ENCODE peak calls at places on chromosomes 2 and 18, in nine cellular contexts. One of them, this sample, is unnamed.

GRCh38 chr2:146847846-146848245 is 997.0 kb upstream of the ACVR2A start:
- DNase-seq in B cell: no peak
- DNase-seq in substantia nigra: no peak
- DNase-seq in NCI-H2081: no peak
- DNase-seq in Ammon's horn: no peak
- DNase-seq in naive thymus-derived CD4-positive, alpha-beta T cell: no peak
- DNase-seq in NCI-H1417: no peak
- DNase-seq in bronchial epithelial cell: no peak
- DNase-seq in AG09319: no peak
- DNase-seq in this sample: no peak

GRCh38 chr2:241412144-241412543 is 56.1 kb downstream of the FARP2 start:
- DNase-seq in B cell: no peak
- DNase-seq in substantia nigra: no peak
- DNase-seq in NCI-H2081: peak; percentile 21
- DNase-seq in Ammon's horn: no peak
- DNase-seq in naive thymus-derived CD4-positive, alpha-beta T cell: no peak
- DNase-seq in NCI-H1417: peak; percentile 57
- DNase-seq in bronchial epithelial cell: peak; percentile 59
- DNase-seq in AG09319: peak; percentile 27
- DNase-seq in this sample: no peak

GRCh38 chr2:238684362-238685326 is 163.2 kb upstream of the TWIST2 start:
- DNase-seq in B cell: no peak
- DNase-seq in substantia nigra: no peak
- DNase-seq in NCI-H2081: no peak
- DNase-seq in Ammon's horn: peak; percentile 28
- DNase-seq in naive thymus-derived CD4-positive, alpha-beta T cell: no peak
- DNase-seq in NCI-H1417: no peak
- DNase-seq in bronchial epithelial cell: peak; percentile 99
- DNase-seq in AG09319: peak; percentile 99
- DNase-seq in this sample: no peak

GRCh38 chr2:171579481-171579880 is 57.2 kb downstream of the CYBRD1 start:
- DNase-seq in B cell: no peak
- DNase-seq in substantia nigra: no peak
- DNase-seq in NCI-H2081: no peak
- DNase-seq in Ammon's horn: no peak
- DNase-seq in naive thymus-derived CD4-positive, alpha-beta T cell: no peak
- DNase-seq in NCI-H1417: no peak
- DNase-seq in bronchial epithelial cell: peak; percentile 92
- DNase-seq in AG09319: no peak
- DNase-seq in this sample: no peak

GRCh38 chr18:44736664-44737063 is 56.0 kb downstream of the SETBP1 start:
- DNase-seq in B cell: no peak
- DNase-seq in substantia nigra: no peak
- DNase-seq in NCI-H2081: no peak
- DNase-seq in Ammon's horn: no peak
- DNase-seq in naive thymus-derived CD4-positive, alpha-beta T cell: no peak
- DNase-seq in NCI-H1417: no peak
- DNase-seq in bronchial epithelial cell: peak; percentile 75
- DNase-seq in AG09319: no peak
- DNase-seq in this sample: no peak

GRCh38 chr18:79581406-79581805 is 98.2 kb upstream of the CTDP1 start:
- DNase-seq in B cell: no peak
- DNase-seq in substantia nigra: no peak
- DNase-seq in NCI-H2081: no peak
- DNase-seq in Ammon's horn: no peak
- DNase-seq in naive thymus-derived CD4-positive, alpha-beta T cell: no peak
- DNase-seq in NCI-H1417: no peak
- DNase-seq in bronchial epithelial cell: no peak
- DNase-seq in AG09319: no peak
- DNase-seq in this sample: no peak

GRCh38 chr2:160397530-160397865 is 96.1 kb downstream of the RBMS1 start:
- DNase-seq in B cell: no peak
- DNase-seq in substantia nigra: no peak
- DNase-seq in NCI-H2081: no peak
- DNase-seq in Ammon's horn: no peak
- DNase-seq in naive thymus-derived CD4-positive, alpha-beta T cell: no peak
- DNase-seq in NCI-H1417: no peak
- DNase-seq in bronchial epithelial cell: peak; percentile 72
- DNase-seq in AG09319: no peak
- DNase-seq in this sample: no peak

GRCh38 chr2:112031916-112032582 is 23.0 kb upstream of the TMEM87B start:
- DNase-seq in B cell: no peak
- DNase-seq in substantia nigra: no peak
- DNase-seq in NCI-H2081: no peak
- DNase-seq in Ammon's horn: peak; percentile 42
- DNase-seq in naive thymus-derived CD4-positive, alpha-beta T cell: no peak
- DNase-seq in NCI-H1417: peak; percentile 55
- DNase-seq in bronchial epithelial cell: peak; percentile 83
- DNase-seq in AG09319: no peak
- DNase-seq in this sample: peak; percentile 18

GRCh38 chr2:226142452-226142851 is 657.2 kb downstream of the IRS1 start:
- DNase-seq in B cell: no peak
- DNase-seq in substantia nigra: no peak
- DNase-seq in NCI-H2081: no peak
- DNase-seq in Ammon's horn: peak; percentile 39
- DNase-seq in naive thymus-derived CD4-positive, alpha-beta T cell: no peak
- DNase-seq in NCI-H1417: no peak
- DNase-seq in bronchial epithelial cell: no peak
- DNase-seq in AG09319: no peak
- DNase-seq in this sample: no peak

GRCh38 chr2:28613616-28614501 is 118.0 kb downstream of the PLB1 start:
- DNase-seq in B cell: no peak
- DNase-seq in substantia nigra: no peak
- DNase-seq in NCI-H2081: no peak
- DNase-seq in Ammon's horn: no peak
- DNase-seq in naive thymus-derived CD4-positive, alpha-beta T cell: peak; percentile 40
- DNase-seq in NCI-H1417: peak; percentile 60
- DNase-seq in bronchial epithelial cell: peak; percentile 100
- DNase-seq in AG09319: no peak
- DNase-seq in this sample: no peak

GRCh38 chr18:54149078-54149697 is 75.3 kb downstream of the MBD2 start:
- DNase-seq in B cell: no peak
- DNase-seq in substantia nigra: no peak
- DNase-seq in NCI-H2081: no peak
- DNase-seq in Ammon's horn: peak; percentile 15
- DNase-seq in naive thymus-derived CD4-positive, alpha-beta T cell: no peak
- DNase-seq in NCI-H1417: no peak
- DNase-seq in bronchial epithelial cell: peak; percentile 94
- DNase-seq in AG09319: peak; percentile 46
- DNase-seq in this sample: peak; percentile 85

GRCh38 chr2:6946722-6947121 is 29.5 kb downstream of the RNF144A start:
- DNase-seq in B cell: no peak
- DNase-seq in substantia nigra: no peak
- DNase-seq in NCI-H2081: no peak
- DNase-seq in Ammon's horn: no peak
- DNase-seq in naive thymus-derived CD4-positive, alpha-beta T cell: no peak
- DNase-seq in NCI-H1417: no peak
- DNase-seq in bronchial epithelial cell: peak; percentile 67
- DNase-seq in AG09319: peak; percentile 51
- DNase-seq in this sample: no peak

GRCh38 chr18:6606411-6607085 is 123.0 kb upstream of the ARHGAP28 start:
- DNase-seq in B cell: no peak
- DNase-seq in substantia nigra: no peak
- DNase-seq in NCI-H2081: no peak
- DNase-seq in Ammon's horn: no peak
- DNase-seq in naive thymus-derived CD4-positive, alpha-beta T cell: no peak
- DNase-seq in NCI-H1417: no peak
- DNase-seq in bronchial epithelial cell: no peak
- DNase-seq in AG09319: no peak
- DNase-seq in this sample: no peak

GRCh38 chr2:37874470-37874869 is 50.6 kb upstream of the RMDN2 start:
- DNase-seq in B cell: no peak
- DNase-seq in substantia nigra: no peak
- DNase-seq in NCI-H2081: no peak
- DNase-seq in Ammon's horn: no peak
- DNase-seq in naive thymus-derived CD4-positive, alpha-beta T cell: no peak
- DNase-seq in NCI-H1417: no peak
- DNase-seq in bronchial epithelial cell: no peak
- DNase-seq in AG09319: no peak
- DNase-seq in this sample: peak; percentile 68

GRCh38 chr2:117814417-117815264 is at the start of gene DDX18:
- DNase-seq in B cell: peak; percentile 98
- DNase-seq in substantia nigra: peak; percentile 97
- DNase-seq in NCI-H2081: peak; percentile 98
- DNase-seq in Ammon's horn: peak; percentile 97
- DNase-seq in naive thymus-derived CD4-positive, alpha-beta T cell: peak; percentile 99
- DNase-seq in NCI-H1417: peak; percentile 93
- DNase-seq in bronchial epithelial cell: peak; percentile 93
- DNase-seq in AG09319: peak; percentile 93
- DNase-seq in this sample: peak; percentile 98

GRCh38 chr2:85704800-85705679 is 10.9 kb downstream of the GNLY start:
- DNase-seq in B cell: peak; percentile 63
- DNase-seq in substantia nigra: no peak
- DNase-seq in NCI-H2081: no peak
- DNase-seq in Ammon's horn: no peak
- DNase-seq in naive thymus-derived CD4-positive, alpha-beta T cell: no peak
- DNase-seq in NCI-H1417: no peak
- DNase-seq in bronchial epithelial cell: no peak
- DNase-seq in AG09319: no peak
- DNase-seq in this sample: peak; percentile 68

GRCh38 chr2:241809383-241810303 is 650 bp downstream of the NEU4 start:
- DNase-seq in B cell: no peak
- DNase-seq in substantia nigra: no peak
- DNase-seq in NCI-H2081: no peak
- DNase-seq in Ammon's horn: no peak
- DNase-seq in naive thymus-derived CD4-positive, alpha-beta T cell: no peak
- DNase-seq in NCI-H1417: no peak
- DNase-seq in bronchial epithelial cell: no peak
- DNase-seq in AG09319: no peak
- DNase-seq in this sample: no peak

GRCh38 chr2:172735646-172736418 is at the start of gene RAPGEF4:
- DNase-seq in B cell: no peak
- DNase-seq in substantia nigra: peak; percentile 41
- DNase-seq in NCI-H2081: peak; percentile 30
- DNase-seq in Ammon's horn: no peak
- DNase-seq in naive thymus-derived CD4-positive, alpha-beta T cell: peak; percentile 4
- DNase-seq in NCI-H1417: peak; percentile 27
- DNase-seq in bronchial epithelial cell: no peak
- DNase-seq in AG09319: no peak
- DNase-seq in this sample: no peak

GRCh38 chr2:70696142-70696541 is 71.9 kb downstream of the ADD2 start:
- DNase-seq in B cell: no peak
- DNase-seq in substantia nigra: no peak
- DNase-seq in NCI-H2081: no peak
- DNase-seq in Ammon's horn: no peak
- DNase-seq in naive thymus-derived CD4-positive, alpha-beta T cell: no peak
- DNase-seq in NCI-H1417: no peak
- DNase-seq in bronchial epithelial cell: no peak
- DNase-seq in AG09319: no peak
- DNase-seq in this sample: no peak

GRCh38 chr18:49726564-49726963 is 86.8 kb downstream of the ACAA2 start:
- DNase-seq in B cell: no peak
- DNase-seq in substantia nigra: no peak
- DNase-seq in NCI-H2081: no peak
- DNase-seq in Ammon's horn: no peak
- DNase-seq in naive thymus-derived CD4-positive, alpha-beta T cell: no peak
- DNase-seq in NCI-H1417: no peak
- DNase-seq in bronchial epithelial cell: no peak
- DNase-seq in AG09319: no peak
- DNase-seq in this sample: no peak

GRCh38 chr2:3580449-3580848 is 5.4 kb downstream of the RPS7 start:
- DNase-seq in B cell: no peak
- DNase-seq in substantia nigra: no peak
- DNase-seq in NCI-H2081: no peak
- DNase-seq in Ammon's horn: no peak
- DNase-seq in naive thymus-derived CD4-positive, alpha-beta T cell: no peak
- DNase-seq in NCI-H1417: no peak
- DNase-seq in bronchial epithelial cell: no peak
- DNase-seq in AG09319: no peak
- DNase-seq in this sample: no peak

GRCh38 chr2:169877406-169877805 is 50.2 kb downstream of the UBR3 start:
- DNase-seq in B cell: peak; percentile 4
- DNase-seq in substantia nigra: no peak
- DNase-seq in NCI-H2081: no peak
- DNase-seq in Ammon's horn: peak; percentile 28
- DNase-seq in naive thymus-derived CD4-positive, alpha-beta T cell: no peak
- DNase-seq in NCI-H1417: no peak
- DNase-seq in bronchial epithelial cell: peak; percentile 16
- DNase-seq in AG09319: no peak
- DNase-seq in this sample: peak; percentile 8

GRCh38 chr2:12244070-12244469 is 472.7 kb upstream of the TRIB2 start:
- DNase-seq in B cell: no peak
- DNase-seq in substantia nigra: no peak
- DNase-seq in NCI-H2081: no peak
- DNase-seq in Ammon's horn: no peak
- DNase-seq in naive thymus-derived CD4-positive, alpha-beta T cell: no peak
- DNase-seq in NCI-H1417: no peak
- DNase-seq in bronchial epithelial cell: peak; percentile 21
- DNase-seq in AG09319: no peak
- DNase-seq in this sample: no peak

GRCh38 chr2:208077286-208077685 is 47.0 kb downstream of the CRYGD start:
- DNase-seq in B cell: no peak
- DNase-seq in substantia nigra: no peak
- DNase-seq in NCI-H2081: no peak
- DNase-seq in Ammon's horn: no peak
- DNase-seq in naive thymus-derived CD4-positive, alpha-beta T cell: no peak
- DNase-seq in NCI-H1417: no peak
- DNase-seq in bronchial epithelial cell: no peak
- DNase-seq in AG09319: no peak
- DNase-seq in this sample: no peak

GRCh38 chr2:203705184-203705583 is 1.3 kb upstream of the CD28 start:
- DNase-seq in B cell: no peak
- DNase-seq in substantia nigra: no peak
- DNase-seq in NCI-H2081: no peak
- DNase-seq in Ammon's horn: no peak
- DNase-seq in naive thymus-derived CD4-positive, alpha-beta T cell: peak; percentile 69
- DNase-seq in NCI-H1417: no peak
- DNase-seq in bronchial epithelial cell: no peak
- DNase-seq in AG09319: no peak
- DNase-seq in this sample: no peak

GRCh38 chr2:163011035-163011434 is 172.5 kb upstream of the KCNH7 start:
- DNase-seq in B cell: no peak
- DNase-seq in substantia nigra: no peak
- DNase-seq in NCI-H2081: peak; percentile 54
- DNase-seq in Ammon's horn: no peak
- DNase-seq in naive thymus-derived CD4-positive, alpha-beta T cell: no peak
- DNase-seq in NCI-H1417: peak; percentile 10
- DNase-seq in bronchial epithelial cell: no peak
- DNase-seq in AG09319: no peak
- DNase-seq in this sample: no peak

GRCh38 chr2:9336534-9337354 is 86.6 kb downstream of the ITGB1BP1 start:
- DNase-seq in B cell: no peak
- DNase-seq in substantia nigra: peak; percentile 7
- DNase-seq in NCI-H2081: peak; percentile 96
- DNase-seq in Ammon's horn: peak; percentile 35
- DNase-seq in naive thymus-derived CD4-positive, alpha-beta T cell: no peak
- DNase-seq in NCI-H1417: peak; percentile 98
- DNase-seq in bronchial epithelial cell: peak; percentile 91
- DNase-seq in AG09319: peak; percentile 94
- DNase-seq in this sample: no peak

GRCh38 chr2:231565915-231566594 is 26.6 kb upstream of the TEX44 start:
- DNase-seq in B cell: no peak
- DNase-seq in substantia nigra: no peak
- DNase-seq in NCI-H2081: no peak
- DNase-seq in Ammon's horn: no peak
- DNase-seq in naive thymus-derived CD4-positive, alpha-beta T cell: no peak
- DNase-seq in NCI-H1417: no peak
- DNase-seq in bronchial epithelial cell: no peak
- DNase-seq in AG09319: no peak
- DNase-seq in this sample: no peak

GRCh38 chr2:32825291-32825712 is 121.5 kb upstream of the LTBP1 start:
- DNase-seq in B cell: no peak
- DNase-seq in substantia nigra: no peak
- DNase-seq in NCI-H2081: no peak
- DNase-seq in Ammon's horn: peak; percentile 57
- DNase-seq in naive thymus-derived CD4-positive, alpha-beta T cell: no peak
- DNase-seq in NCI-H1417: peak; percentile 18
- DNase-seq in bronchial epithelial cell: no peak
- DNase-seq in AG09319: no peak
- DNase-seq in this sample: no peak

GRCh38 chr2:239346676-239347075 is 54.1 kb downstream of the HDAC4 start:
- DNase-seq in B cell: no peak
- DNase-seq in substantia nigra: no peak
- DNase-seq in NCI-H2081: no peak
- DNase-seq in Ammon's horn: no peak
- DNase-seq in naive thymus-derived CD4-positive, alpha-beta T cell: no peak
- DNase-seq in NCI-H1417: no peak
- DNase-seq in bronchial epithelial cell: no peak
- DNase-seq in AG09319: no peak
- DNase-seq in this sample: no peak

GRCh38 chr2:33420726-33421125 is 55.7 kb upstream of the RASGRP3 start:
- DNase-seq in B cell: no peak
- DNase-seq in substantia nigra: no peak
- DNase-seq in NCI-H2081: no peak
- DNase-seq in Ammon's horn: no peak
- DNase-seq in naive thymus-derived CD4-positive, alpha-beta T cell: no peak
- DNase-seq in NCI-H1417: no peak
- DNase-seq in bronchial epithelial cell: no peak
- DNase-seq in AG09319: no peak
- DNase-seq in this sample: no peak

This sample was measured in GM12865.